ENCODE peak calls at places on chromosome 2, in four cellular contexts. R, B, E and W are unnamed samples.

GRCh38 chr2:67515538-67515937 is 118.4 kb downstream of the ETAA1 start:
- DNase-seq in B (no peak), R (no peak), E (no peak), W (no peak)

GRCh38 chr2:42962521-42962953 is 170.2 kb upstream of the HAAO start:
- DNase-seq in R (no peak), E (no peak), B (no peak), W (no peak)

GRCh38 chr2:106073608-106074406 is 120.3 kb downstream of the UXS1 start:
- DNase-seq in B (no peak), E (no peak), R (no peak), W (no peak)

GRCh38 chr2:215841175-215841816 is 172.1 kb downstream of the MREG start:
- DNase-seq in R (no peak), B (no peak), E (peak), W (no peak)

GRCh38 chr2:118103963-118104942 is 16.0 kb downstream of the INSIG2 start:
- DNase-seq in B (no peak), E (no peak), R (no peak), W (no peak)

GRCh38 chr2:46737577-46737976 is 178.0 kb downstream of the MCFD2 start:
- DNase-seq in E (no peak), R (no peak), B (no peak), W (no peak)

GRCh38 chr2:69581774-69582581 is 61.6 kb downstream of the AAK1 start:
- DNase-seq in B (peak), R (no peak), E (no peak), W (no peak)

GRCh38 chr2:230938098-230938497 is 13.1 kb upstream of the GPR55 start:
- DNase-seq in R (no peak), E (no peak), B (no peak), W (no peak)

GRCh38 chr2:225640550-225640949 is 241.0 kb downstream of the NYAP2 start:
- DNase-seq in B (no peak), E (no peak), R (no peak), W (no peak)

GRCh38 chr2:170505631-170506270 is 209.4 kb upstream of the SP5 start:
- DNase-seq in E (peak), R (peak), B (no peak), W (peak)

GRCh38 chr2:51795248-51795888 is 763.4 kb upstream of the NRXN1 start:
- DNase-seq in B (no peak), E (no peak), R (no peak), W (no peak)

DNA sequence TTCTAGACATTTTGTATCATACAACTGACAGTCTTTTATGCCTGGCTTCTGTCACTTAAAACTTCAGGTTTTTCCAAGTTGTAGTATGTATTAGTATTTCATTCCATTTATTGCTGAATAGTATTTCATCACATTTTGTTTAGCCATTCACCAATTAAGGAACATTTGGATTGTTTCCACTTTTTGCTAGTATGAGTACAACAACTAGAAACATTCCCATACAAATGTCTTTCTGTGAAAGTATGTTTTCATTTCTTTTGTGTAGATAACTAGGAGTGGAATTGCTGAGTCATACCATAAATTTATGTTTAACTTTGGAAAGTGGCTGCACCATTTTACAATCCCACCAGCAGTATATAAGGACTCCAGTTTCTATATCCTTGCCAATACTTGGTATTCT is 135.9 kb downstream of the ATAD2B start:
- DNase-seq in E (no peak), B (peak), R (no peak), W (no peak)
- TF ChIP-seq EP300 in E (no peak), B (no peak), R (no peak), W (no peak)

GRCh38 chr2:29130295-29130694 is 15.1 kb downstream of the CLIP4 start:
- DNase-seq in R (no peak), B (peak), E (no peak), W (no peak)
- TF ChIP-seq EP300 in R (no peak), B (peak), E (no peak), W (no peak)

GRCh38 chr2:14480120-14480519 is 152.4 kb upstream of the LRATD1 start:
- DNase-seq in B (no peak), E (no peak), R (no peak), W (no peak)
- TF ChIP-seq EP300 in B (no peak), E (no peak), R (no peak), W (no peak)

DNA sequence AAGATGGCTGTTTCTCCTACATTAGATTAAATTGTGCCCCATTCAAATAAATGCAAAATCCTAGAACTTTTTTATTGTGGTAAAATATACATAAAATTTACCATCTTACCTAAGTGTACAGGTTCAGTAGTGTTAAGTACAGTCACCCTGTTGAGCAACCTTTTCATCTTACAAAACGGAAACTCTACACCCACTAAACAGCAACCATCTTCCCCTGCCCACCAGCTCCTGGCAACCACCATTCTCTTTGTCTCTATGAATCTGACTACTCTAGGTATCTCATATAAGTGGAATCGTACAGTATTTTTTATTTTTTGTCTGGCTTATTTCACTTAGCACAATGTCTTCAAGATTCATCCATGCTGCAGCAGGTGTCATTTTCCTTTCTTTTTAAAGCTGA is 53.0 kb downstream of the ASXL2 start:
- DNase-seq in R (no peak), B (no peak), E (no peak), W (no peak)
- TF ChIP-seq EP300 in R (no peak), B (no peak), E (no peak), W (no peak)

GRCh38 chr2:16114836-16115235 is 174.5 kb downstream of the MYCN start:
- DNase-seq in B (no peak), E (no peak), R (no peak), W (no peak)
- TF ChIP-seq EP300 in B (no peak), E (no peak), R (no peak), W (no peak)